ENCODE peak calls at places on chromosomes 7 and 10, in nine cellular contexts. G, D, T, O, W, C, X, Y and N are unnamed samples.

GRCh38 chr10:129474642-129475041 is 7.6 kb downstream of the MGMT start:
- DNase-seq in G (no peak), D (no peak), T (no peak), O (no peak), W (no peak), C (no peak), X (no peak), Y (no peak), N (no peak)

GRCh38 chr7:139626817-139627216 is 103.3 kb downstream of the CLEC2L start:
- DNase-seq in G (no peak), D (no peak), T (no peak), O (no peak), W (no peak), C (no peak), X (no peak), Y (no peak), N (no peak)

GRCh38 chr7:27746978-27747377 is 7.0 kb downstream of the TAX1BP1 start:
- DNase-seq in G (no peak), D (no peak), T (no peak), O (no peak), W (no peak), C (no peak), X (no peak), Y (no peak), N (no peak)

GRCh38 chr7:104926905-104927454 is 87.0 kb upstream of the KMT2E start:
- DNase-seq in G (no peak), D (no peak), T (no peak), O (no peak), W (no peak), C (no peak), X (no peak), Y (no peak), N (no peak)

GRCh38 chr10:19290770-19291169 is 242.2 kb downstream of the MALRD1 start:
- DNase-seq in G (no peak), D (no peak), T (no peak), O (no peak), W (no peak), C (no peak), X (no peak), Y (no peak), N (no peak)

GRCh38 chr10:125991009-125991788 is 94.8 kb downstream of the FANK1 start:
- DNase-seq in G (no peak), D (no peak), T (no peak), O (no peak), W (no peak), C (no peak), X (no peak), Y (no peak), N (no peak)

GRCh38 chr7:158811461-158811860 is 17.8 kb downstream of the ESYT2 start:
- DNase-seq in G (peak; percentile 59), D (no peak), T (no peak), O (peak; percentile 55), W (no peak), C (no peak), X (no peak), Y (no peak), N (no peak)

GRCh38 chr10:110864662-110865140 is 7.0 kb upstream of the PDCD4 start:
- DNase-seq in G (no peak), D (no peak), T (no peak), O (no peak), W (no peak), C (no peak), X (no peak), Y (no peak), N (peak; percentile 62)

GRCh38 chr7:21028990-21029337 is 242.3 kb upstream of the SP8 start:
- DNase-seq in G (no peak), D (no peak), T (no peak), O (no peak), W (no peak), C (no peak), X (no peak), Y (no peak), N (no peak)
- TF ChIP-seq POLR2A in G (no peak), D (no peak), T (no peak), O (no peak), W (no peak), C (no peak), X (no peak), Y (no peak), N (no peak)

GRCh38 chr10:102394801-102395676 is 466 bp upstream of the NFKB2 start:
- DNase-seq in G (peak; percentile 94), D (peak; percentile 84), T (peak; percentile 91), O (peak; percentile 88), W (peak; percentile 90), C (peak; percentile 91), X (peak; percentile 86), Y (peak; percentile 79), N (peak; percentile 92)
- TF ChIP-seq POLR2A in G (peak; percentile 92), D (peak; percentile 77), T (no peak), O (no peak), W (no peak), C (no peak), X (no peak), Y (no peak), N (peak; percentile 26)

GRCh38 chr10:48445932-48446331 is 139.5 kb downstream of the MAPK8 start:
- DNase-seq in G (no peak), D (no peak), T (no peak), O (no peak), W (no peak), C (no peak), X (no peak), Y (no peak), N (no peak)
- TF ChIP-seq POLR2A in G (no peak), D (no peak), T (no peak), O (no peak), W (no peak), C (no peak), X (no peak), Y (no peak), N (no peak)

GRCh38 chr7:69962077-69962855 is 364.0 kb downstream of the AUTS2 start:
- DNase-seq in G (no peak), D (no peak), T (no peak), O (no peak), W (peak; percentile 59), C (peak; percentile 28), X (no peak), Y (no peak), N (no peak)
- TF ChIP-seq POLR2A in G (no peak), D (no peak), T (no peak), O (no peak), W (no peak), C (no peak), X (no peak), Y (no peak), N (no peak)

DNA sequence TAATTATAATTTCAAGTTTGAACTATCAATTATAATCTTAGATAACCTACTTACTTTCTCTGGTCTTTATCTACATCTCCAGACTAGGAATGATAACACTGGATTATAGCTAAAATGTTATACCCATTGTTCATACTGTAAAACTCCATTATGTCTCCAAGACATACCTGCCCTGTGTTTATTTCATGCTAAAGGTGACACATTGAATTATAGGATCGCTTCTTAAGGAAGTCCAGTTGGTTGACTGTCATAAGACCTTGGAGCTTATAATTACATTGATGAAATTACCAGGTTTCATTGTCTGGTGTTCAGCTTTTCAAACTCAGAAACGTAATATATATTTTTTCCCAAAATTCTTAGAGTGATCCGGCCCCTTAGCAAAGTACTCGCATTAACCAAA is 15.5 kb upstream of the HERC4 start:
- DNase-seq in G (no peak), D (no peak), T (no peak), O (no peak), W (no peak), C (no peak), X (no peak), Y (no peak), N (no peak)
- TF ChIP-seq POLR2A in G (no peak), D (no peak), T (no peak), O (no peak), W (no peak), C (no peak), X (no peak), Y (no peak), N (no peak)